ENCODE peak calls at places on chromosomes 11 and 22, in ten cellular contexts. S, X, I, D, H, M, F, L, Y and R are unnamed samples.

GRCh38 chr22:19042285-19043110 is 79.7 kb downstream of the DGCR2 start:
- DNase-seq in H (peak), S (no peak), D (no peak), M (no peak), F (no peak), I (no peak), Y (no peak), L (no peak), X (no peak), R (no peak)

GRCh38 chr22:36573815-36574350 is 44.9 kb upstream of the EIF3D start:
- DNase-seq in I (no peak), L (no peak), D (no peak), F (no peak), H (no peak), Y (no peak), X (no peak), S (no peak), M (no peak), R (no peak)

GRCh38 chr11:123045101-123045500 is 16.8 kb downstream of the HSPA8 start:
- DNase-seq in X (no peak), H (no peak), L (no peak), Y (no peak), I (no peak), S (no peak), D (no peak), F (no peak), M (no peak), R (no peak)

GRCh38 chr11:209275-210121 is 2.0 kb downstream of the RIC8A start:
- DNase-seq in F (no peak), I (no peak), Y (peak), D (no peak), S (peak), M (peak), H (no peak), L (no peak), X (no peak), R (no peak)

GRCh38 chr11:16418698-16419097 is 62.4 kb upstream of the SOX6 start:
- DNase-seq in S (no peak), F (peak), I (no peak), H (no peak), X (no peak), D (no peak), M (no peak), L (no peak), Y (no peak), R (no peak)

GRCh38 chr11:35907648-35908431 is 36.0 kb upstream of the LDLRAD3 start:
- DNase-seq in X (peak), Y (no peak), S (peak), L (peak), D (no peak), M (no peak), F (no peak), I (no peak), H (peak), R (peak)

GRCh38 chr22:31106001-31106571 is 1.3 kb downstream of the SELENOM start:
- DNase-seq in F (no peak), X (no peak), S (peak), M (peak), D (no peak), L (no peak), Y (peak), I (no peak), H (peak), R (no peak)

GRCh38 chr11:66324626-66325025 is 7.8 kb upstream of the CD248 start:
- DNase-seq in Y (no peak), X (no peak), H (no peak), L (no peak), I (no peak), F (no peak), M (no peak), D (no peak), S (no peak), R (no peak)

GRCh38 chr11:60978546-60979380 is 7.3 kb downstream of the CD6 start:
- DNase-seq in M (no peak), D (no peak), S (no peak), Y (no peak), L (no peak), H (no peak), F (peak), X (no peak), I (no peak), R (no peak)

GRCh38 chr22:45526768-45527360 is 24.2 kb downstream of the FBLN1 start:
- DNase-seq in I (no peak), Y (no peak), X (no peak), D (no peak), M (no peak), S (no peak), H (no peak), L (no peak), F (no peak), R (no peak)

GRCh38 chr22:38437416-38437815 is 17.6 kb downstream of the KCNJ4 start:
- DNase-seq in X (no peak), L (no peak), Y (no peak), S (no peak), M (no peak), H (no peak), D (no peak), I (no peak), F (no peak), R (peak)
- H3K4me3 ChIP-seq in X (no peak), L (no peak), Y (no peak), S (no peak), M (no peak), H (no peak), D (no peak), I (no peak), F (no peak), R (no peak)

DNA sequence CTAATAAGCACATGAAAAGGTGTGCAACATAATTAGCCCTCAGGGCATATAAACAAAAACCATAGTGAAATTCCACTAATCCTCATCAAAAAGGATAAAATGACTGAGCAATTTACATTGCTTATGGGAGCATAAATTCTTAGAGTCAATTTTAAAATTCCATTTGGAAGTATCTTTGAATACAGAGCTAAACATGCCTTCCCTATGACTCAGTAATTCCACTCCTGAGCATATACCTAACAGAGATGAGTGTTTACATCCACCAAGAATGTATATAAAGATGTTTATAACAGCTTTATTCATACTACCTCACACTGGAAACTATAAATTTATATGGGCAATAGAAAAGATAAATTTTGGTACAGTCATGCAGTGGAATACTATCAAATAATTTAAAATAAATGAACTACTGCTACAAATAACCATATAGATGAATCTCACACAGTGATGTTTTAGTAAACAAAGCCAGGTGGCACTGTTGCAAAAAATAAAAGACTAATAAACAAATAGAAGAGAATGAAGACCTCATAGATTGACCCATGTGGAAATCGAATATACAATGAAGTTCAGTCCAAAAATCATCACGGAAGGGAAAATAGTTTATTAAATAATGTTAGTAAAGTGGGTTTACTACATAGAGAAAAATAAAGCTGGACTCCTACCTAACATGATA is 8.2 kb upstream of the OR2D2 start:
- DNase-seq in L (no peak), F (no peak), Y (no peak), S (no peak), M (no peak), X (no peak), I (no peak), D (no peak), H (no peak), R (no peak)
- TF ChIP-seq CTCF in L (no peak), F (no peak), Y (no peak), S (no peak), M (no peak), X (peak), I (no peak), D (no peak), H (peak), R (no peak)

GRCh38 chr11:125627236-125627910 is 2.4 kb downstream of the CHEK1 start:
- DNase-seq in X (no peak), I (no peak), H (no peak), M (no peak), F (no peak), D (no peak), S (no peak), Y (no peak), L (no peak), R (no peak)
- H3K4me3 ChIP-seq in X (peak), I (no peak), H (no peak), M (no peak), F (peak), D (no peak), S (peak), Y (no peak), L (peak), R (no peak)

DNA sequence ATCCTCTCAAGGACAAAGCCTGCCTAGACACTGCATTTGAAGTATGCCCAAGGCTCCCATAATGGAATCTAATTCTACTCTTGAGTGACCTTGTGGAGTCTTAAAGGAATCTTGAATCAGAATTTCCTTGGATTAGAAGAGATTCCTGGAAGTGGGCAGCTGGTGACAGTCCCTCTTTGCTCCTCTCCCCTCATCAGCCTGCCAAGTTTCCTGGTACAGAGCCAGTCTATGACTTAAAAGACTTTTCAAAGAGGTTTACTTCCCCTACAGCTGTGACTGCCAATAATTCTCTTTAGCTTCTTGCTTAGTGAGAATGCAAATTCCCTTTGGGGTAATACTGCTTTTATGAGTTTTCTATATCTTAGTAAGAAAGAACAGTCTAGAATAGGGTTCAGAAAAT is 183.0 kb downstream of the C11orf87 start:
- DNase-seq in M (no peak), L (no peak), X (no peak), H (no peak), Y (no peak), D (no peak), S (no peak), F (no peak), I (no peak), R (no peak)
- TF ChIP-seq CTCF in M (no peak), L (no peak), X (no peak), H (no peak), Y (no peak), D (no peak), S (no peak), F (no peak), I (no peak), R (no peak)

GRCh38 chr11:57320719-57321387 is 3.9 kb downstream of the TNKS1BP1 start:
- DNase-seq in I (no peak), S (no peak), H (no peak), D (no peak), F (no peak), M (peak), L (no peak), X (no peak), Y (no peak), R (no peak)

GRCh38 chr11:57322881-57323467 is 1.8 kb downstream of the TNKS1BP1 start:
- DNase-seq in S (no peak), D (no peak), F (no peak), I (no peak), Y (no peak), H (no peak), L (no peak), X (no peak), M (no peak), R (no peak)

GRCh38 chr11:57320067-57320718 is 4.6 kb downstream of the TNKS1BP1 start:
- DNase-seq in X (no peak), D (no peak), H (no peak), Y (no peak), M (no peak), F (no peak), S (no peak), I (no peak), L (no peak), R (no peak)

GRCh38 chr11:57321996-57322880 is 2.5 kb downstream of the TNKS1BP1 start:
- DNase-seq in H (peak), M (peak), L (peak), X (no peak), Y (peak), I (peak), D (peak), S (peak), F (peak), R (peak)

GRCh38 chr11:57321388-57321995 is 3.3 kb downstream of the TNKS1BP1 start:
- DNase-seq in Y (peak), S (peak), D (no peak), L (no peak), F (no peak), H (no peak), I (no peak), M (peak), X (no peak), R (no peak)
- H3K4me3 ChIP-seq in Y (peak), S (peak), D (peak), L (peak), F (peak), H (peak), I (peak), M (peak), X (no peak), R (peak)